ENCODE peak calls at places on chromosomes 6 and 20, in four cellular contexts. One of them, this sample, is unnamed.

GRCh38 chr6:162621246-162621645 is 106.3 kb downstream of the PRKN start:
- DNase-seq in germinal center: no peak
- DNase-seq in naive thymus-derived CD4-positive, alpha-beta T cell: no peak
- DNase-seq in Kasumi-1: no peak
- DNase-seq in this sample: no peak

GRCh38 chr6:116370717-116371383 is at the start of gene DSE:
- DNase-seq in germinal center: peak; percentile 58
- DNase-seq in naive thymus-derived CD4-positive, alpha-beta T cell: peak; percentile 22
- DNase-seq in Kasumi-1: peak; percentile 18
- DNase-seq in this sample: peak; percentile 66

GRCh38 chr20:63698739-63699465 is 2.5 kb downstream of the TNFRSF6B start:
- DNase-seq in germinal center: no peak
- DNase-seq in naive thymus-derived CD4-positive, alpha-beta T cell: no peak
- DNase-seq in Kasumi-1: no peak
- DNase-seq in this sample: no peak

GRCh38 chr20:15799871-15800270 is 773.4 kb downstream of the KIF16B start:
- DNase-seq in germinal center: no peak
- DNase-seq in naive thymus-derived CD4-positive, alpha-beta T cell: no peak
- DNase-seq in Kasumi-1: no peak
- DNase-seq in this sample: no peak

GRCh38 chr20:36684747-36685146 is 38.8 kb upstream of the SLA2 start:
- DNase-seq in germinal center: no peak
- DNase-seq in naive thymus-derived CD4-positive, alpha-beta T cell: no peak
- DNase-seq in Kasumi-1: no peak
- DNase-seq in this sample: no peak

GRCh38 chr6:98945311-98946005 is 2.3 kb downstream of the FBXL4 start:
- DNase-seq in germinal center: peak; percentile 12
- DNase-seq in naive thymus-derived CD4-positive, alpha-beta T cell: no peak
- DNase-seq in Kasumi-1: peak; percentile 10
- DNase-seq in this sample: no peak

GRCh38 chr20:57469418-57470211 is 55.3 kb downstream of the CTCFL start:
- DNase-seq in germinal center: peak; percentile 69
- DNase-seq in naive thymus-derived CD4-positive, alpha-beta T cell: no peak
- DNase-seq in Kasumi-1: no peak
- DNase-seq in this sample: no peak

GRCh38 chr6:125346143-125346925 is 44.6 kb upstream of the HDDC2 start:
- DNase-seq in germinal center: peak; percentile 14
- DNase-seq in naive thymus-derived CD4-positive, alpha-beta T cell: no peak
- DNase-seq in Kasumi-1: peak; percentile 53
- DNase-seq in this sample: no peak

GRCh38 chr20:4065405-4065841 is 50.1 kb upstream of the RNF24 start:
- DNase-seq in germinal center: no peak
- DNase-seq in naive thymus-derived CD4-positive, alpha-beta T cell: no peak
- DNase-seq in Kasumi-1: no peak
- DNase-seq in this sample: no peak

GRCh38 chr20:11553603-11554002 is 364.1 kb upstream of the BTBD3 start:
- DNase-seq in germinal center: no peak
- DNase-seq in naive thymus-derived CD4-positive, alpha-beta T cell: no peak
- DNase-seq in Kasumi-1: peak; percentile 38
- DNase-seq in this sample: no peak

GRCh38 chr20:45336530-45337366 is 11.5 kb downstream of the SDC4 start:
- DNase-seq in germinal center: no peak
- DNase-seq in naive thymus-derived CD4-positive, alpha-beta T cell: no peak
- DNase-seq in Kasumi-1: no peak
- DNase-seq in this sample: no peak

GRCh38 chr6:85449818-85450577 is at the start of gene NT5E:
- DNase-seq in germinal center: peak; percentile 42
- DNase-seq in naive thymus-derived CD4-positive, alpha-beta T cell: no peak
- DNase-seq in Kasumi-1: peak; percentile 45
- DNase-seq in this sample: no peak

GRCh38 chr20:56995635-56996075 is 270.8 kb downstream of the BMP7 start:
- DNase-seq in germinal center: peak; percentile 55
- DNase-seq in naive thymus-derived CD4-positive, alpha-beta T cell: no peak
- DNase-seq in Kasumi-1: peak; percentile 7
- DNase-seq in this sample: no peak

GRCh38 chr20:6525447-6526303 is 241.8 kb upstream of the BMP2 start:
- DNase-seq in germinal center: no peak
- DNase-seq in naive thymus-derived CD4-positive, alpha-beta T cell: no peak
- DNase-seq in Kasumi-1: no peak
- DNase-seq in this sample: no peak

GRCh38 chr20:43901296-43901695 is 13.4 kb upstream of the TOX2 start:
- DNase-seq in germinal center: no peak
- DNase-seq in naive thymus-derived CD4-positive, alpha-beta T cell: no peak
- DNase-seq in Kasumi-1: no peak
- DNase-seq in this sample: no peak

GRCh38 chr6:169155481-169155880 is 98.2 kb downstream of the THBS2 start:
- DNase-seq in germinal center: no peak
- DNase-seq in naive thymus-derived CD4-positive, alpha-beta T cell: no peak
- DNase-seq in Kasumi-1: no peak
- DNase-seq in this sample: no peak